ENCODE peak calls at places on chromosomes 16 and 17, in six cellular contexts. S, A, V, P, C and J are unnamed samples.

GRCh38 chr16:53055603-53056527 is 1.1 kb downstream of the CHD9 start:
- DNase-seq in S (no peak), A (no peak), V (peak), P (no peak), C (peak), J (peak)

GRCh38 chr16:79468236-79468635 is 132.3 kb downstream of the MAF start:
- DNase-seq in S (no peak), A (no peak), V (no peak), P (no peak), C (no peak), J (no peak)

GRCh38 chr17:38539386-38539785 is 66.4 kb downstream of the SRCIN1 start:
- DNase-seq in S (no peak), A (no peak), V (no peak), P (no peak), C (no peak), J (no peak)

GRCh38 chr16:9364721-9365693 is 273.6 kb downstream of the HAPSTR1 start:
- DNase-seq in S (peak), A (no peak), V (peak), P (peak), C (no peak), J (no peak)

GRCh38 chr17:8946071-8946470 is 19.4 kb downstream of the PIK3R5 start:
- DNase-seq in S (no peak), A (no peak), V (no peak), P (no peak), C (no peak), J (no peak)

GRCh38 chr17:9228408-9229159 is 207.3 kb downstream of the NTN1 start:
- DNase-seq in S (no peak), A (no peak), V (peak), P (no peak), C (peak), J (peak)

GRCh38 chr16:57721765-57722499 is 13.6 kb upstream of the KATNB1 start:
- DNase-seq in S (no peak), A (no peak), V (no peak), P (no peak), C (no peak), J (no peak)

GRCh38 chr17:16027708-16028584 is 28.3 kb downstream of the TTC19 start:
- DNase-seq in S (no peak), A (peak), V (no peak), P (no peak), C (peak), J (peak)

GRCh38 chr16:787978-788398 is at the start of gene RPUSD1:
- DNase-seq in S (no peak), A (no peak), V (no peak), P (peak), C (no peak), J (no peak)

GRCh38 chr17:512926-513325 is 160.3 kb upstream of the RPH3AL start:
- DNase-seq in S (no peak), A (no peak), V (no peak), P (no peak), C (peak), J (peak)

GRCh38 chr16:58843675-58844074 is 109.6 kb upstream of the GOT2 start:
- DNase-seq in S (no peak), A (no peak), V (no peak), P (no peak), C (peak), J (peak)

GRCh38 chr16:86355538-86355937 is 154.8 kb upstream of the FOXF1 start:
- DNase-seq in S (no peak), A (no peak), V (no peak), P (no peak), C (peak), J (peak)

GRCh38 chr16:56662357-56663354 is 4.9 kb downstream of the MT1F start:
- DNase-seq in S (no peak), A (no peak), V (no peak), P (no peak), C (no peak), J (no peak)

GRCh38 chr17:56577810-56578209 is 15.7 kb upstream of the NOG start:
- DNase-seq in S (no peak), A (no peak), V (no peak), P (no peak), C (no peak), J (no peak)

GRCh38 chr16:1163567-1164055 is 10.7 kb downstream of the CACNA1H start:
- DNase-seq in S (no peak), A (no peak), V (no peak), P (no peak), C (no peak), J (peak)

GRCh38 chr16:64225696-64226095 is 896.2 kb downstream of the CDH11 start:
- DNase-seq in S (no peak), A (no peak), V (no peak), P (no peak), C (no peak), J (peak)

GRCh38 chr17:8393470-8394231 is 4.0 kb downstream of the RNF222 start:
- DNase-seq in S (no peak), A (no peak), V (no peak), P (no peak), C (no peak), J (no peak)

GRCh38 chr17:57999496-58000017 is 7.5 kb downstream of the SRSF1 start:
- DNase-seq in S (no peak), A (no peak), V (no peak), P (no peak), C (peak), J (peak)

GRCh38 chr16:49084628-49085390 is 196.8 kb downstream of the CBLN1 start:
- DNase-seq in S (no peak), A (no peak), V (no peak), P (no peak), C (no peak), J (no peak)

GRCh38 chr17:10605221-10605783 is 51.8 kb downstream of the MYH3 start:
- DNase-seq in S (no peak), A (no peak), V (no peak), P (no peak), C (no peak), J (no peak)

GRCh38 chr17:56269998-56270397 is 116.7 kb downstream of the ANKFN1 start:
- DNase-seq in S (no peak), A (no peak), V (no peak), P (no peak), C (no peak), J (no peak)

GRCh38 chr17:66661411-66661843 is 173.5 kb upstream of the CACNG5 start:
- DNase-seq in S (no peak), A (no peak), V (no peak), P (no peak), C (no peak), J (peak)

GRCh38 chr17:6592193-6592592 is 35.8 kb upstream of the PITPNM3 start:
- DNase-seq in S (no peak), A (no peak), V (no peak), P (no peak), C (no peak), J (peak)

GRCh38 chr17:7177210-7177953 is 1.8 kb downstream of the ASGR1 start:
- DNase-seq in S (no peak), A (no peak), V (peak), P (peak), C (peak), J (peak)

GRCh38 chr17:5846001-5846400 is 224.2 kb upstream of the WSCD1 start:
- DNase-seq in S (no peak), A (no peak), V (no peak), P (no peak), C (no peak), J (no peak)

GRCh38 chr16:55830658-55831294 is 2.1 kb downstream of the CES1 start:
- DNase-seq in S (no peak), A (no peak), V (no peak), P (no peak), C (no peak), J (no peak)

GRCh38 chr16:583470-583814 is 6.4 kb upstream of the RAB40C start:
- DNase-seq in S (no peak), A (no peak), V (no peak), P (no peak), C (no peak), J (no peak)

GRCh38 chr17:38672788-38673713 is 1.7 kb downstream of the EPOP start:
- DNase-seq in S (no peak), A (no peak), V (no peak), P (no peak), C (no peak), J (no peak)

GRCh38 chr17:12522743-12523181 is 142.9 kb upstream of the MYOCD start:
- DNase-seq in S (no peak), A (no peak), V (no peak), P (no peak), C (peak), J (peak)

GRCh38 chr16:77951788-77952187 is 70.6 kb upstream of the CLEC3A start:
- DNase-seq in S (no peak), A (peak), V (no peak), P (no peak), C (no peak), J (peak)

GRCh38 chr16:278863-279366 is 1.5 kb upstream of the ARHGDIG start:
- DNase-seq in S (no peak), A (no peak), V (no peak), P (no peak), C (peak), J (peak)

GRCh38 chr16:4290236-4290830 is 17.5 kb upstream of the TFAP4 start:
- DNase-seq in S (no peak), A (no peak), V (no peak), P (peak), C (peak), J (peak)

GRCh38 chr16:28905800-28906372 is 19.2 kb downstream of the RABEP2 start:
- DNase-seq in S (no peak), A (no peak), V (no peak), P (no peak), C (no peak), J (no peak)

DNA sequence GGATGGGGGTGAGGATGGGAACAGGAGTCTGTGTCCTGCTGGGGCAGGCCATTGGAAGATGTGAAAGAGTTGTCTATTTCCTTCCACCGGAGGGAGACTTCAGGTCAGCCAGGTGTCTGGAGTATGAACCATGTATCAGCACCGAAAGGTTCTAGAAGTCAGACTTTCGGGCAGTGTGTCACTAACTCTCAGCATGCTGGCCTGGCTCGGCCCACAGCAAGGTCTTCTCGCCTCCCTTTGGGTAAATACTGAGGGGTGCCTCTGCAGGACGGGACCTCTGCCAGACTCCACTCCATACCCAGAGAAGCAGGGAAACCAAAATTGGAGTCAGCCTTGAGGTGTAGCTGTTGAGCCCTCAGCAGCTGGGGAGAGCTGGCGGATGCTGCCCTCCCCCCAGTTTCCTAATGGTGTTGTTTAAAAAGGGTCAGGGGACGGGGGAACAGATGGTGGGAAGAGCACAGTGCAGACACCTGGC is 507 bp downstream of the CIITA start:
- DNase-seq in S (no peak), A (no peak), V (no peak), P (no peak), C (no peak), J (no peak)
- TF ChIP-seq CTCF in S (no peak), A (peak), V (no peak), P (no peak), C (no peak), J (no peak)

DNA sequence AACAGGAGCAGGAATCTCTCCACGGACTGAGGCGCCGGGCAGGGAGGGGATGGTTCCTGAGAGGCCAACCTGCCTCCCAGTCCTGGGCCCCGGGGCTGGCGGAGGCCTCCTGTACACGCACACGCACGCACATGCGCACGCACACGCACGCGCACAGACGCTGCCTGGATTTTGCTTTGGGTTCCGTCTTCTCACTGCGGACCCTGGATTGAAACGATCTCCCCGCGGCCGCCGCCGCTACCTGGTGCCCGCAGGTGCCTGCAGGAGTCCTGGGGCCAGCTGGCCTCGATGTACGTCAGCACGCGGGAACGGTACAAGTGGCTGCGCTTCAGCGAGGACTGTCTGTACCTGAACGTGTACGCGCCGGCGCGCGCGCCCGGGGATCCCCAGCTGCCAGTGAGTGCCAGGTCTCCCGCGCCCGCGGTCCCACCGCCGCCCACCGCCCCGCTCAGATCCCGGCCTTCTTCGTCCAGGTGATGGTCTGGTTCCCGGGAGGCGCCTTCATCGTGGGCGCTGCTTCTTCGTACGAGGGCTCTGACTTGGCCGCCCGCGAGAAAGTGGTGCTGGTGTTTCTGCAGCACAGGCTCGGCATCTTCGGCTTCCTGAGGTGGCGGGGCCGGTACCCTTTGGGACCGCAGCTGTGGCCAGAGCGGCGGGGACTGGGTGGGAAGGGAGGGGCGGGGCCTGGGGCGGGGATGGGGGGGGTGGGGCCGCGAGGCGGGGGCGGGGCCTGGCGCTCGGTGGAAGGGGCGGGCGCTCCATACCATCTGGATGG is 12.2 kb downstream of the CES4A start:
- DNase-seq in S (no peak), A (no peak), V (peak), P (peak), C (peak), J (peak)
- H3K4me3 ChIP-seq in S (peak), A (peak), V (peak), P (peak), C (peak), J (peak)

GRCh38 chr17:17435323-17435722 is 41.5 kb upstream of the MED9 start:
- DNase-seq in S (no peak), A (no peak), V (no peak), P (peak), C (peak), J (peak)
- TF ChIP-seq CTCF in S (no peak), A (no peak), V (no peak), P (no peak), C (peak), J (peak)

GRCh38 chr17:44084131-44084538 is 13.6 kb downstream of the G6PC3 start:
- DNase-seq in S (no peak), A (no peak), V (no peak), P (no peak), C (no peak), J (no peak)

GRCh38 chr17:44086364-44087311 is 16.1 kb downstream of the G6PC3 start:
- DNase-seq in S (peak), A (no peak), V (no peak), P (no peak), C (peak), J (peak)

GRCh38 chr17:44088254-44088653 is 17.7 kb downstream of the G6PC3 start:
- DNase-seq in S (no peak), A (no peak), V (no peak), P (no peak), C (no peak), J (no peak)

GRCh38 chr17:44084921-44085320 is 14.4 kb downstream of the G6PC3 start:
- DNase-seq in S (no peak), A (no peak), V (no peak), P (no peak), C (no peak), J (no peak)

GRCh38 chr17:44087319-44087718 is 16.8 kb downstream of the G6PC3 start:
- DNase-seq in S (no peak), A (no peak), V (no peak), P (no peak), C (no peak), J (no peak)
- H3K4me3 ChIP-seq in S (no peak), A (no peak), V (no peak), P (no peak), C (no peak), J (no peak)

DNA sequence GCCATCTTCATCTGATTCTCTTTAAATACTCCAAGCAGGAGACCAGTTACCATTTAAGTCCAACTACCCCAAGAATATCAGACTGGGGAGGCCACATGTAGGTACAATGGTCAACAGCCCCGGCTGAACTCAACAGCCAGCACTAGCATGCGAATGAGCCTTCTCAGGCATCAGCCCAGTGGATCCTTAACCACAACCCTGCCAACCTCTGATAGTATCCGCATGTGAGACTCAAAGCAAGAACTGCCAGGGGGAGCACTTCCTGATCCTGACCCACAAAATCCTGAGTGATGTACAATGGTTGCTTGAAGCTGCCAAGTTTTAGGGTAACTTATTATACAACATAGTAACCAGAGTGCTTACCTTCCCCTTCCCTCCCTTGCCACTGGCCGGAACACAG is 4.0 kb downstream of the PYY start:
- DNase-seq in S (no peak), A (no peak), V (no peak), P (no peak), C (peak), J (no peak)
- TF ChIP-seq CTCF in S (no peak), A (no peak), V (no peak), P (no peak), C (no peak), J (peak)

DNA sequence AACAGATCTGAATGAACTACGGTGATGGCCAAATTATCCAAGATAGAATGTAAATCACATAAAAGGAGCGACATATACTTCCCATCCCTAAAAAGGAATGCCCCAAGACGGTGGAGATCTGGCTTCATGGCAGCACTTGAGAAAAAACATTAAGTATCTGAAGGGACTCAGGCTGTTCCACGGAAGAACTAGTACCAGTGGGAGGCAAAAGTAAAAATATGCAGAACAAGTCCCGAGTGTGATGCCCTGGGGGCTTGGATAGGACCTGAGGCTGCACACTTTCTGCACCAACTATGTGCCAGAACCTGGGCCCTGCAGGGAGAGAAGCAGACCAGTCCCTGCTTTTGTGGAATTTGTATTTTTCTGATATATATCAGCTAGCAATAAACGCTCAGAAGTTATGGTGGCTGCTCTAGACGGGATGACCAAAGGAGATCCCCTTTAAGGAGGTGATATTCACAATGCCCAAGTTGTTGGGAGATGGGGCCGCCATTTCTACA is 538 bp upstream of the CKLF start:
- DNase-seq in S (no peak), A (no peak), V (no peak), P (no peak), C (no peak), J (no peak)
- H3K4me3 ChIP-seq in S (peak), A (peak), V (peak), P (peak), C (peak), J (peak)

GRCh38 chr17:45019177-45019711 is 32.2 kb downstream of the DCAKD start:
- DNase-seq in S (no peak), A (no peak), V (no peak), P (peak), C (peak), J (peak)

GRCh38 chr17:45022655-45023339 is 28.6 kb downstream of the DCAKD start:
- DNase-seq in S (no peak), A (peak), V (peak), P (no peak), C (no peak), J (no peak)

GRCh38 chr17:45020354-45021138 is 30.9 kb downstream of the DCAKD start:
- DNase-seq in S (no peak), A (no peak), V (no peak), P (no peak), C (peak), J (peak)

GRCh38 chr17:45022288-45022648 is 29.2 kb downstream of the DCAKD start:
- DNase-seq in S (no peak), A (no peak), V (no peak), P (no peak), C (no peak), J (no peak)

GRCh38 chr17:45021607-45022287 is 29.7 kb downstream of the DCAKD start:
- DNase-seq in S (no peak), A (no peak), V (no peak), P (peak), C (peak), J (peak)
- TF ChIP-seq CTCF in S (peak), A (peak), V (no peak), P (peak), C (peak), J (peak)

GRCh38 chr17:81127133-81127455 is 38.2 kb upstream of the PVALEF start:
- DNase-seq in S (no peak), A (no peak), V (no peak), P (no peak), C (no peak), J (no peak)

GRCh38 chr17:81127526-81128177 is 37.7 kb upstream of the PVALEF start:
- DNase-seq in S (no peak), A (no peak), V (no peak), P (no peak), C (no peak), J (no peak)

GRCh38 chr17:81128774-81129173 is 36.5 kb upstream of the PVALEF start:
- DNase-seq in S (no peak), A (no peak), V (no peak), P (no peak), C (no peak), J (no peak)

GRCh38 chr17:81129289-81129688 is 36.0 kb upstream of the PVALEF start:
- DNase-seq in S (no peak), A (no peak), V (no peak), P (no peak), C (no peak), J (no peak)

GRCh38 chr17:81128338-81128737 is 37.0 kb upstream of the PVALEF start:
- DNase-seq in S (no peak), A (no peak), V (no peak), P (no peak), C (no peak), J (no peak)
- H3K4me3 ChIP-seq in S (no peak), A (no peak), V (no peak), P (no peak), C (no peak), J (no peak)